ENCODE peak calls at places on chromosomes 1 and 21, in ten cellular contexts. One of them, this sample, is unnamed.

GRCh38 chr1:52848423-52848822 is 5.9 kb downstream of the ZYG11A start:
- DNase-seq in adrenal gland: no peak
- DNase-seq in EL: no peak
- DNase-seq in stimulated activated CD8-positive, alpha-beta memory T cell treated with anti-CD3 and anti-CD28 coated beads, Interleukin-4, amount 100 ng/mL, for 1 hour: no peak
- DNase-seq in HEK293T: no peak
- DNase-seq in stimulated activated CD4-positive, alpha-beta T cell treated with anti-CD3 and anti-CD28 coated beads, TNF-alpha, amount 100 ng/mL, for 48 hours: no peak
- DNase-seq in RWPE1: no peak
- DNase-seq in CMK: no peak
- DNase-seq in NCI-H748 treated with DMSO at 0.1 percent for 48 hours: no peak
- DNase-seq in pons: no peak
- DNase-seq in this sample: no peak

GRCh38 chr1:93061895-93062792 is 16.9 kb upstream of the MTF2 start:
- DNase-seq in stimulated activated CD8-positive, alpha-beta memory T cell treated with anti-CD3 and anti-CD28 coated beads, Interleukin-4, amount 100 ng/mL, for 1 hour: no peak
- DNase-seq in EL: peak
- DNase-seq in pons: peak
- DNase-seq in RWPE1: peak
- DNase-seq in CMK: no peak
- DNase-seq in adrenal gland: no peak
- DNase-seq in stimulated activated CD4-positive, alpha-beta T cell treated with anti-CD3 and anti-CD28 coated beads, TNF-alpha, amount 100 ng/mL, for 48 hours: no peak
- DNase-seq in NCI-H748 treated with DMSO at 0.1 percent for 48 hours: peak
- DNase-seq in HEK293T: peak
- DNase-seq in this sample: no peak

GRCh38 chr21:27077501-27077900 is 110.6 kb upstream of the ADAMTS5 start:
- DNase-seq in RWPE1: no peak
- DNase-seq in EL: no peak
- DNase-seq in stimulated activated CD4-positive, alpha-beta T cell treated with anti-CD3 and anti-CD28 coated beads, TNF-alpha, amount 100 ng/mL, for 48 hours: no peak
- DNase-seq in adrenal gland: no peak
- DNase-seq in stimulated activated CD8-positive, alpha-beta memory T cell treated with anti-CD3 and anti-CD28 coated beads, Interleukin-4, amount 100 ng/mL, for 1 hour: no peak
- DNase-seq in CMK: no peak
- DNase-seq in HEK293T: no peak
- DNase-seq in NCI-H748 treated with DMSO at 0.1 percent for 48 hours: no peak
- DNase-seq in pons: no peak
- DNase-seq in this sample: no peak

GRCh38 chr1:221794079-221794670 is 52.3 kb upstream of the DUSP10 start:
- DNase-seq in pons: no peak
- DNase-seq in adrenal gland: no peak
- DNase-seq in CMK: no peak
- DNase-seq in stimulated activated CD8-positive, alpha-beta memory T cell treated with anti-CD3 and anti-CD28 coated beads, Interleukin-4, amount 100 ng/mL, for 1 hour: no peak
- DNase-seq in NCI-H748 treated with DMSO at 0.1 percent for 48 hours: no peak
- DNase-seq in HEK293T: no peak
- DNase-seq in stimulated activated CD4-positive, alpha-beta T cell treated with anti-CD3 and anti-CD28 coated beads, TNF-alpha, amount 100 ng/mL, for 48 hours: no peak
- DNase-seq in RWPE1: no peak
- DNase-seq in EL: peak
- DNase-seq in this sample: no peak

GRCh38 chr1:204684206-204684536 is 1.4 kb downstream of the LRRN2 start:
- DNase-seq in HEK293T: no peak
- DNase-seq in EL: no peak
- DNase-seq in stimulated activated CD4-positive, alpha-beta T cell treated with anti-CD3 and anti-CD28 coated beads, TNF-alpha, amount 100 ng/mL, for 48 hours: no peak
- DNase-seq in RWPE1: no peak
- DNase-seq in NCI-H748 treated with DMSO at 0.1 percent for 48 hours: no peak
- DNase-seq in CMK: no peak
- DNase-seq in pons: no peak
- DNase-seq in stimulated activated CD8-positive, alpha-beta memory T cell treated with anti-CD3 and anti-CD28 coated beads, Interleukin-4, amount 100 ng/mL, for 1 hour: no peak
- DNase-seq in adrenal gland: no peak
- DNase-seq in this sample: no peak

GRCh38 chr1:244154882-244155531 is 103.9 kb downstream of the ZBTB18 start:
- DNase-seq in stimulated activated CD8-positive, alpha-beta memory T cell treated with anti-CD3 and anti-CD28 coated beads, Interleukin-4, amount 100 ng/mL, for 1 hour: no peak
- DNase-seq in RWPE1: no peak
- DNase-seq in pons: peak
- DNase-seq in EL: no peak
- DNase-seq in NCI-H748 treated with DMSO at 0.1 percent for 48 hours: no peak
- DNase-seq in adrenal gland: no peak
- DNase-seq in stimulated activated CD4-positive, alpha-beta T cell treated with anti-CD3 and anti-CD28 coated beads, TNF-alpha, amount 100 ng/mL, for 48 hours: no peak
- DNase-seq in HEK293T: no peak
- DNase-seq in CMK: no peak
- DNase-seq in this sample: no peak

GRCh38 chr1:40919475-40920011 is 57.4 kb upstream of the CITED4 start:
- DNase-seq in HEK293T: no peak
- DNase-seq in NCI-H748 treated with DMSO at 0.1 percent for 48 hours: no peak
- DNase-seq in pons: peak
- DNase-seq in adrenal gland: no peak
- DNase-seq in CMK: no peak
- DNase-seq in stimulated activated CD8-positive, alpha-beta memory T cell treated with anti-CD3 and anti-CD28 coated beads, Interleukin-4, amount 100 ng/mL, for 1 hour: no peak
- DNase-seq in EL: no peak
- DNase-seq in stimulated activated CD4-positive, alpha-beta T cell treated with anti-CD3 and anti-CD28 coated beads, TNF-alpha, amount 100 ng/mL, for 48 hours: no peak
- DNase-seq in RWPE1: no peak
- DNase-seq in this sample: no peak

GRCh38 chr1:37697090-37697489 is 4.8 kb downstream of the CDCA8 start:
- DNase-seq in pons: no peak
- DNase-seq in stimulated activated CD8-positive, alpha-beta memory T cell treated with anti-CD3 and anti-CD28 coated beads, Interleukin-4, amount 100 ng/mL, for 1 hour: no peak
- DNase-seq in RWPE1: no peak
- DNase-seq in stimulated activated CD4-positive, alpha-beta T cell treated with anti-CD3 and anti-CD28 coated beads, TNF-alpha, amount 100 ng/mL, for 48 hours: no peak
- DNase-seq in CMK: no peak
- DNase-seq in adrenal gland: no peak
- DNase-seq in NCI-H748 treated with DMSO at 0.1 percent for 48 hours: no peak
- DNase-seq in EL: no peak
- DNase-seq in HEK293T: no peak
- DNase-seq in this sample: no peak

GRCh38 chr1:32864375-32865019 is 6.2 kb downstream of the FNDC5 start:
- DNase-seq in NCI-H748 treated with DMSO at 0.1 percent for 48 hours: no peak
- DNase-seq in HEK293T: no peak
- DNase-seq in pons: no peak
- DNase-seq in stimulated activated CD8-positive, alpha-beta memory T cell treated with anti-CD3 and anti-CD28 coated beads, Interleukin-4, amount 100 ng/mL, for 1 hour: no peak
- DNase-seq in EL: no peak
- DNase-seq in adrenal gland: no peak
- DNase-seq in RWPE1: no peak
- DNase-seq in stimulated activated CD4-positive, alpha-beta T cell treated with anti-CD3 and anti-CD28 coated beads, TNF-alpha, amount 100 ng/mL, for 48 hours: no peak
- DNase-seq in CMK: no peak
- DNase-seq in this sample: no peak

GRCh38 chr1:99777752-99778151 is 11.3 kb upstream of the FRRS1 start:
- DNase-seq in CMK: no peak
- DNase-seq in stimulated activated CD4-positive, alpha-beta T cell treated with anti-CD3 and anti-CD28 coated beads, TNF-alpha, amount 100 ng/mL, for 48 hours: no peak
- DNase-seq in HEK293T: no peak
- DNase-seq in EL: no peak
- DNase-seq in RWPE1: no peak
- DNase-seq in NCI-H748 treated with DMSO at 0.1 percent for 48 hours: no peak
- DNase-seq in pons: no peak
- DNase-seq in adrenal gland: no peak
- DNase-seq in stimulated activated CD8-positive, alpha-beta memory T cell treated with anti-CD3 and anti-CD28 coated beads, Interleukin-4, amount 100 ng/mL, for 1 hour: no peak
- DNase-seq in this sample: no peak

GRCh38 chr1:213914351-213914750 is 73.4 kb upstream of the PROX1 start:
- DNase-seq in NCI-H748 treated with DMSO at 0.1 percent for 48 hours: no peak
- DNase-seq in EL: no peak
- DNase-seq in RWPE1: no peak
- DNase-seq in stimulated activated CD4-positive, alpha-beta T cell treated with anti-CD3 and anti-CD28 coated beads, TNF-alpha, amount 100 ng/mL, for 48 hours: no peak
- DNase-seq in adrenal gland: no peak
- DNase-seq in CMK: no peak
- DNase-seq in HEK293T: no peak
- DNase-seq in pons: no peak
- DNase-seq in stimulated activated CD8-positive, alpha-beta memory T cell treated with anti-CD3 and anti-CD28 coated beads, Interleukin-4, amount 100 ng/mL, for 1 hour: no peak
- DNase-seq in this sample: no peak

GRCh38 chr1:114986286-114986685 is 43.3 kb upstream of the TSHB start:
- DNase-seq in CMK: no peak
- DNase-seq in adrenal gland: no peak
- DNase-seq in stimulated activated CD4-positive, alpha-beta T cell treated with anti-CD3 and anti-CD28 coated beads, TNF-alpha, amount 100 ng/mL, for 48 hours: no peak
- DNase-seq in RWPE1: no peak
- DNase-seq in stimulated activated CD8-positive, alpha-beta memory T cell treated with anti-CD3 and anti-CD28 coated beads, Interleukin-4, amount 100 ng/mL, for 1 hour: no peak
- DNase-seq in EL: no peak
- DNase-seq in HEK293T: no peak
- DNase-seq in pons: no peak
- DNase-seq in NCI-H748 treated with DMSO at 0.1 percent for 48 hours: no peak
- DNase-seq in this sample: no peak

This sample was measured in spleen.